ENCODE peak calls at places on chromosomes 16 and 17, in six cellular contexts. L, I, Z, Q, B and G are unnamed samples.

GRCh38 chr16:15523092-15523541 is 88.7 kb downstream of the BMERB1 start:
- DNase-seq in L (no peak), I (no peak), Z (no peak), Q (no peak), B (no peak), G (no peak)

GRCh38 chr16:83669456-83669855 is 138.3 kb upstream of the HSBP1 start:
- DNase-seq in L (no peak), I (no peak), Z (no peak), Q (no peak), B (no peak), G (no peak)

GRCh38 chr16:88014201-88014781 is 63.1 kb downstream of the BANP start:
- DNase-seq in L (no peak), I (no peak), Z (no peak), Q (peak), B (peak), G (no peak)

GRCh38 chr17:16820161-16820877 is 130.3 kb downstream of the CCDC144A start:
- DNase-seq in L (no peak), I (no peak), Z (no peak), Q (no peak), B (no peak), G (no peak)

GRCh38 chr17:28718317-28718672 is 627 bp upstream of the RAB34 start:
- DNase-seq in L (no peak), I (peak), Z (peak), Q (no peak), B (peak), G (no peak)

GRCh38 chr17:58084317-58084981 is 1.2 kb downstream of the DYNLL2 start:
- DNase-seq in L (peak), I (peak), Z (peak), Q (peak), B (peak), G (no peak)

GRCh38 chr16:89155184-89155679 is 16.3 kb upstream of the CDH15 start:
- DNase-seq in L (peak), I (peak), Z (peak), Q (peak), B (peak), G (peak)

GRCh38 chr17:65054602-65055001 is 1.9 kb downstream of the GNA13 start:
- DNase-seq in L (no peak), I (no peak), Z (no peak), Q (no peak), B (no peak), G (no peak)

GRCh38 chr17:17484451-17484899 is 7.7 kb downstream of the MED9 start:
- DNase-seq in L (no peak), I (no peak), Z (no peak), Q (peak), B (peak), G (no peak)

GRCh38 chr17:921161-921560 is 58.4 kb downstream of the NXN start:
- DNase-seq in L (no peak), I (no peak), Z (no peak), Q (peak), B (peak), G (no peak)

DNA sequence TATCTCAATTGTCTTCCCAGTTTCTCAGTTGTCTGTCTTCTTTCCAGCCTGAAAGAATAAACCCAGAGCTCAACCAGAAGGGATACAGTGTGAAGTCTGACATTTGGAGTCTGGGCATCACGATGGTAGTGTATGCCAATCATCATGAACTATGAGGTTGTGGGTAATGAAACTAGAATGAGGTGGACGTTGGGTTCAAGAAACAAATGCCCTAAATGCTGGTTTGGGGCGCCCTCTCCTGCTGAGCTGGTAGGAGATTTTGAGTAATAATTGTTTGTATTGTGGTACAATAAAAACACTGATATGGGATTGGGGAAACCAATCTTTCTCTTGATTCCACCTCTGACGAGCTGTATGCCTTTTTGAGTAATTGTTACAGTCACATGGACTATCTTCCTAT is 110.4 kb downstream of the MAP2K6 start:
- DNase-seq in L (no peak), I (no peak), Z (no peak), Q (no peak), B (no peak), G (no peak)
- TF ChIP-seq CTCF in L (peak), I (no peak), Z (peak), Q (peak), B (no peak), G (peak)

GRCh38 chr16:69105501-69106361 is at the start of gene HAS3:
- DNase-seq in L (peak), I (peak), Z (peak), Q (peak), B (peak), G (no peak)
- TF ChIP-seq CTCF in L (peak), I (peak), Z (peak), Q (peak), B (peak), G (peak)

DNA sequence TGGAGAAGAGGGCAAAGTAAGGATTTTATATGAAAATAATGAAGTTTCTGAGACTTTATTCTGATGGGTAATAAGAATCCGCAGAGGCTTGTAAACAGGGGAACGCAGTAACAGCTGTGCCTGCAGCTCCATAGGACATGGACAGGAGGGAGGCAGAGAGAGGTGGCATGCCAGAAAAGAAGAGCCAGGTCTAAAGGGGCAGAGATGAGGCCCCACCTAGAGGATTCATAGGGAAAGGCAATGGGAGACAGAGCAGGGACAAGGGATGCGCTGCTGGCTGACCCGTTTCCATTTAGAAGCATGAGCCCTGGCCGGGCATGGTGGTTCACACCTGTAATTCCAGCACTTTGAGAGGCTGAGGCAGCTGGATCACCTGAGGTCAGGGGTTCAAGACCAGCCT is 340.3 kb upstream of the CDH5 start:
- DNase-seq in L (no peak), I (peak), Z (peak), Q (peak), B (peak), G (no peak)
- TF ChIP-seq CTCF in L (peak), I (peak), Z (peak), Q (peak), B (peak), G (peak)

DNA sequence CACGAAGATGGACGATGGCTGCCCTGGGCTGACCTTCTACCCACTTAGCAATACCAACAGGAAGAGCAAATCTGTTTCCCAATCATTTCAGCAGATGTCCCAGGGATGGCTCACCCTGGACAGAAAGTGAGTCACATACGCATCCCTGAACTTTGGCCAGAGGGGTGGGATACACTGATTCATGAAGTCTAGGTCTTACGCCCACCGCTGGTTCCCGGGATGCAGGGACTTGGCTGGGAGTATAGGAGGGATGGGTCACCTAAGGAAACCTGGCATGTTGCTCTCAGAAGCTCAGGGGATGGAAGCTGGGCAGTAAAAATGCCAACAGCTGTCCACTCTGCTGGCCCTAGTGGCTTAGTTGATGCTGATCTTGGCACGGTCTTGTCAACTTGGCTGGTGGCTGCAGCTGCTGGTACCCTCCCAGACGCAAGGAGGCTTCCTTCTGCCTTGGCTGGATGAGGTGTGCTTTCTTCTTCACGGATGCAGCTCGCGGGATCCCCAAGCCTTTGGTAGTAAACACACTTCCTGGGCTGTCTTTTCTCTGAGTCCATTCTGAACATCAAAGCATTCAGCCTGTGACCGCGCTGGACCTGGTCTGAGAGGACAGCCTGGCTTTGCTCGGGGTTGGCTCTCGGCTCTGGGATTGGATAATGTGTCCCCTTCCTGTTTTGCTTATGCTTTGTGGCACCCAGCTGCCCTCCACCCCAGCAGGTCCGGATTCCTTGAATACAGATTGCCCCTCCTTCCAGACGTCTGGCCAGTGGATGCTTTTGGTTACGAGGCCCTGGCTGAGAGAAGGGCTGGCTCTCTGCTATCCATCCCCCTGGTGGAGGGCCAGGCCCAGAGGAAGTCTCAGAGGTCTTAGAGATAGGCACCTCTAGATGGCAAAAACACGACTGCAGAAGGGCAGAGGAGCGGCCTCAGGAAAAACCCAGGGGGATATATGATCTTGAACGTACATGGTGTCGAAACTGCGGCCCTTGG is 71.5 kb downstream of the RAP1GAP2 start:
- DNase-seq in L (peak), I (no peak), Z (peak), Q (peak), B (peak), G (peak)
- TF ChIP-seq CTCF in L (peak), I (peak), Z (no peak), Q (peak), B (no peak), G (peak)